ENCODE peak calls at places on chromosome 5, in nine cellular contexts. One of them, this sample, is unnamed.

GRCh38 chr5:108925073-108925472 is 177.4 kb downstream of the FER start:
- DNase-seq in H4: no peak
- DNase-seq in Panc1: no peak
- DNase-seq in kidney: no peak
- DNase-seq in head of caudate nucleus: no peak
- DNase-seq in GM03348: no peak
- DNase-seq in GM06990: no peak
- DNase-seq in suprapubic skin: no peak
- DNase-seq in uterus: no peak
- DNase-seq in this sample: no peak

GRCh38 chr5:167574381-167574780 is 717.1 kb upstream of the WWC1 start:
- DNase-seq in GM03348: no peak
- DNase-seq in uterus: no peak
- DNase-seq in kidney: no peak
- DNase-seq in H4: no peak
- DNase-seq in GM06990: no peak
- DNase-seq in Panc1: no peak
- DNase-seq in head of caudate nucleus: no peak
- DNase-seq in suprapubic skin: no peak
- DNase-seq in this sample: no peak

GRCh38 chr5:56206126-56206525 is 27.0 kb downstream of the ANKRD55 start:
- DNase-seq in Panc1: no peak
- DNase-seq in GM06990: no peak
- DNase-seq in suprapubic skin: no peak
- DNase-seq in H4: no peak
- DNase-seq in kidney: no peak
- DNase-seq in GM03348: peak
- DNase-seq in uterus: no peak
- DNase-seq in head of caudate nucleus: no peak
- DNase-seq in this sample: no peak

GRCh38 chr5:43041669-43042175 is 1.6 kb upstream of the ANXA2R start:
- DNase-seq in H4: peak
- DNase-seq in suprapubic skin: peak
- DNase-seq in head of caudate nucleus: no peak
- DNase-seq in Panc1: peak
- DNase-seq in GM03348: no peak
- DNase-seq in GM06990: no peak
- DNase-seq in kidney: no peak
- DNase-seq in uterus: peak
- DNase-seq in this sample: no peak

GRCh38 chr5:157571357-157571827 is 4.2 kb downstream of the ADAM19 start:
- DNase-seq in GM06990: peak
- DNase-seq in H4: peak
- DNase-seq in suprapubic skin: no peak
- DNase-seq in Panc1: no peak
- DNase-seq in GM03348: no peak
- DNase-seq in uterus: no peak
- DNase-seq in kidney: no peak
- DNase-seq in head of caudate nucleus: no peak
- DNase-seq in this sample: peak

GRCh38 chr5:74875994-74876791 is 10.0 kb upstream of the FAM169A start:
- DNase-seq in head of caudate nucleus: no peak
- DNase-seq in suprapubic skin: no peak
- DNase-seq in kidney: no peak
- DNase-seq in GM03348: no peak
- DNase-seq in Panc1: no peak
- DNase-seq in H4: no peak
- DNase-seq in uterus: no peak
- DNase-seq in GM06990: no peak
- DNase-seq in this sample: no peak

GRCh38 chr5:115170128-115170923 is 618 bp upstream of the TRIM36 start:
- DNase-seq in Panc1: no peak
- DNase-seq in suprapubic skin: no peak
- DNase-seq in head of caudate nucleus: no peak
- DNase-seq in uterus: no peak
- DNase-seq in GM03348: no peak
- DNase-seq in GM06990: no peak
- DNase-seq in kidney: peak
- DNase-seq in H4: no peak
- DNase-seq in this sample: no peak

GRCh38 chr5:56060276-56061110 is 65.7 kb upstream of the IL6ST start:
- DNase-seq in uterus: no peak
- DNase-seq in GM03348: no peak
- DNase-seq in Panc1: no peak
- DNase-seq in head of caudate nucleus: no peak
- DNase-seq in suprapubic skin: no peak
- DNase-seq in H4: no peak
- DNase-seq in kidney: no peak
- DNase-seq in GM06990: no peak
- DNase-seq in this sample: no peak

GRCh38 chr5:36877667-36878420 is 1.3 kb downstream of the NIPBL start:
- DNase-seq in head of caudate nucleus: no peak
- DNase-seq in kidney: no peak
- DNase-seq in GM03348: peak
- DNase-seq in H4: peak
- DNase-seq in suprapubic skin: no peak
- DNase-seq in Panc1: no peak
- DNase-seq in uterus: no peak
- DNase-seq in GM06990: no peak
- DNase-seq in this sample: no peak

GRCh38 chr5:68196876-68197275 is 18.7 kb upstream of the PIK3R1 start:
- DNase-seq in Panc1: no peak
- DNase-seq in H4: no peak
- DNase-seq in suprapubic skin: no peak
- DNase-seq in GM06990: peak
- DNase-seq in kidney: no peak
- DNase-seq in head of caudate nucleus: no peak
- DNase-seq in GM03348: no peak
- DNase-seq in uterus: no peak
- DNase-seq in this sample: no peak

GRCh38 chr5:93583525-93583798 is 440 bp downstream of the NR2F1 start:
- DNase-seq in GM03348: no peak
- DNase-seq in H4: no peak
- DNase-seq in kidney: no peak
- DNase-seq in suprapubic skin: no peak
- DNase-seq in GM06990: no peak
- DNase-seq in uterus: no peak
- DNase-seq in Panc1: no peak
- DNase-seq in head of caudate nucleus: no peak
- DNase-seq in this sample: no peak

GRCh38 chr5:122908662-122909061 is 63.2 kb downstream of the SNX24 start:
- DNase-seq in GM06990: no peak
- DNase-seq in head of caudate nucleus: no peak
- DNase-seq in uterus: no peak
- DNase-seq in kidney: no peak
- DNase-seq in GM03348: no peak
- DNase-seq in Panc1: no peak
- DNase-seq in suprapubic skin: no peak
- DNase-seq in H4: no peak
- DNase-seq in this sample: no peak

GRCh38 chr5:24162343-24162742 is 482.4 kb downstream of the CDH10 start:
- DNase-seq in uterus: no peak
- DNase-seq in GM06990: no peak
- DNase-seq in suprapubic skin: no peak
- DNase-seq in kidney: no peak
- DNase-seq in Panc1: no peak
- DNase-seq in H4: no peak
- DNase-seq in GM03348: no peak
- DNase-seq in head of caudate nucleus: no peak
- DNase-seq in this sample: no peak

GRCh38 chr5:8517461-8517860 is 648.5 kb downstream of the MTRR start:
- DNase-seq in head of caudate nucleus: no peak
- DNase-seq in uterus: no peak
- DNase-seq in Panc1: no peak
- DNase-seq in GM03348: no peak
- DNase-seq in kidney: no peak
- DNase-seq in suprapubic skin: no peak
- DNase-seq in H4: peak
- DNase-seq in GM06990: no peak
- DNase-seq in this sample: no peak

GRCh38 chr5:141501805-141502204 is 12.9 kb downstream of the PCDHGC5 start:
- DNase-seq in H4: no peak
- DNase-seq in GM03348: no peak
- DNase-seq in uterus: no peak
- DNase-seq in suprapubic skin: no peak
- DNase-seq in kidney: no peak
- DNase-seq in head of caudate nucleus: no peak
- DNase-seq in GM06990: no peak
- DNase-seq in Panc1: no peak
- DNase-seq in this sample: no peak

GRCh38 chr5:25963251-25964008 is 1075.0 kb downstream of the CDH9 start:
- DNase-seq in suprapubic skin: no peak
- DNase-seq in GM06990: no peak
- DNase-seq in kidney: no peak
- DNase-seq in uterus: no peak
- DNase-seq in head of caudate nucleus: peak
- DNase-seq in Panc1: no peak
- DNase-seq in GM03348: no peak
- DNase-seq in H4: peak
- DNase-seq in this sample: no peak

GRCh38 chr5:152532714-152533113 is 127.6 kb upstream of the NMUR2 start:
- DNase-seq in GM06990: no peak
- DNase-seq in uterus: no peak
- DNase-seq in Panc1: peak
- DNase-seq in suprapubic skin: no peak
- DNase-seq in kidney: no peak
- DNase-seq in H4: peak
- DNase-seq in head of caudate nucleus: no peak
- DNase-seq in GM03348: peak
- DNase-seq in this sample: peak

GRCh38 chr5:73447234-73448071 is 1.1 kb downstream of the FOXD1 start:
- DNase-seq in H4: no peak
- DNase-seq in Panc1: no peak
- DNase-seq in GM03348: peak
- DNase-seq in uterus: peak
- DNase-seq in head of caudate nucleus: no peak
- DNase-seq in kidney: peak
- DNase-seq in suprapubic skin: no peak
- DNase-seq in GM06990: no peak
- DNase-seq in this sample: no peak

GRCh38 chr5:56170557-56170956 is 62.6 kb downstream of the ANKRD55 start:
- DNase-seq in head of caudate nucleus: no peak
- DNase-seq in Panc1: no peak
- DNase-seq in H4: peak
- DNase-seq in kidney: no peak
- DNase-seq in suprapubic skin: no peak
- DNase-seq in uterus: no peak
- DNase-seq in GM03348: peak
- DNase-seq in GM06990: no peak
- DNase-seq in this sample: peak

GRCh38 chr5:149962040-149962439 is 1.5 kb downstream of the SLC26A2 start:
- DNase-seq in uterus: no peak
- DNase-seq in GM03348: peak
- DNase-seq in suprapubic skin: no peak
- DNase-seq in head of caudate nucleus: no peak
- DNase-seq in GM06990: peak
- DNase-seq in Panc1: peak
- DNase-seq in kidney: no peak
- DNase-seq in H4: peak
- DNase-seq in this sample: peak

GRCh38 chr5:128216860-128217531 is 133.4 kb downstream of the SLC12A2 start:
- DNase-seq in suprapubic skin: no peak
- DNase-seq in GM03348: peak
- DNase-seq in Panc1: no peak
- DNase-seq in head of caudate nucleus: no peak
- DNase-seq in kidney: no peak
- DNase-seq in GM06990: no peak
- DNase-seq in uterus: no peak
- DNase-seq in H4: peak
- DNase-seq in this sample: peak

GRCh38 chr5:109805882-109806281 is 116.2 kb downstream of the MAN2A1 start:
- DNase-seq in Panc1: no peak
- DNase-seq in suprapubic skin: no peak
- DNase-seq in kidney: peak
- DNase-seq in GM03348: no peak
- DNase-seq in GM06990: no peak
- DNase-seq in H4: no peak
- DNase-seq in head of caudate nucleus: no peak
- DNase-seq in uterus: no peak
- DNase-seq in this sample: no peak

GRCh38 chr5:176790921-176791320 is 19.4 kb upstream of the UNC5A start:
- DNase-seq in GM06990: no peak
- DNase-seq in GM03348: no peak
- DNase-seq in H4: no peak
- DNase-seq in uterus: no peak
- DNase-seq in kidney: no peak
- DNase-seq in Panc1: no peak
- DNase-seq in suprapubic skin: no peak
- DNase-seq in head of caudate nucleus: no peak
- DNase-seq in this sample: no peak

This sample was measured in astrocyte of the cerebellum.